ENCODE peak calls at places on chromosomes 3 and 15, in seven cellular contexts. I is HepG2, D is transverse colon, R is A549, P is tibial nerve, S is stomach, W is ovary. C is an unnamed sample. For H3K4me1, the result is how much of the 10 kb centered on the place peaks cover.

GRCh38 chr3:156739976-156740375 is 65.6 kb downstream of the TIPARP start:
- DNase-seq in P (no peak), R (no peak), D (no peak), I (no peak), W (no peak), S (no peak), C (no peak)

GRCh38 chr3:86771741-86772512 is 219.0 kb downstream of the VGLL3 start:
- DNase-seq in W (no peak), S (no peak), P (no peak), D (no peak), I (no peak), R (no peak), C (no peak)

GRCh38 chr3:61451841-61452240 is 109.5 kb upstream of the PTPRG start:
- DNase-seq in I (no peak), R (no peak), D (no peak), S (no peak), W (no peak), P (no peak), C (no peak)

GRCh38 chr3:157347577-157348303 is 88.9 kb upstream of the PTX3 start:
- DNase-seq in S (no peak), W (no peak), R (no peak), I (no peak), P (no peak), D (no peak), C (no peak)

GRCh38 chr15:57640935-57641682 is 49.4 kb downstream of the MYZAP start:
- DNase-seq in W (no peak), I (peak), D (no peak), S (no peak), R (peak), P (no peak), C (no peak)

GRCh38 chr15:80788536-80788935 is 9.4 kb downstream of the CEMIP start:
- DNase-seq in S (no peak), P (no peak), W (no peak), R (no peak), I (no peak), D (no peak), C (no peak)

GRCh38 chr3:120070263-120070981 is 23.8 kb downstream of the GSK3B start:
- DNase-seq in I (no peak), W (no peak), R (no peak), P (no peak), D (no peak), S (no peak), C (no peak)

GRCh38 chr3:180265551-180265950 is 228.8 kb upstream of the PEX5L start:
- DNase-seq in W (no peak), I (no peak), D (no peak), P (no peak), R (no peak), S (no peak), C (no peak)

GRCh38 chr15:83830381-83830780 is 176.5 kb downstream of the ADAMTSL3 start:
- DNase-seq in W (no peak), I (no peak), S (no peak), D (no peak), R (no peak), P (no peak), C (no peak)

GRCh38 chr3:33440328-33440577 is at the start of gene UBP1:
- DNase-seq in I (no peak), P (peak), W (no peak), S (peak), R (no peak), D (peak), C (no peak)

GRCh38 chr15:74723754-74724334 is 1.5 kb downstream of the CYP1A1 start:
- DNase-seq in W (no peak), D (no peak), I (peak), P (no peak), S (no peak), R (peak), C (no peak)

GRCh38 chr3:8629151-8630021 is 15.2 kb downstream of the SSUH2 start:
- DNase-seq in R (peak), I (no peak), W (no peak), S (peak), D (peak), P (peak), C (peak)

GRCh38 chr3:38460377-38461085 is 6.8 kb downstream of the ACVR2B start:
- DNase-seq in D (no peak), W (no peak), S (no peak), R (no peak), P (no peak), I (no peak), C (no peak)

GRCh38 chr15:80887148-80887547 is 102.5 kb downstream of the MESD start:
- DNase-seq in D (no peak), P (no peak), I (no peak), S (no peak), W (no peak), R (peak), C (no peak)

GRCh38 chr3:144590854-144591253 is 619.2 kb downstream of the DIPK2A start:
- DNase-seq in D (no peak), I (no peak), S (no peak), R (peak), W (no peak), P (no peak), C (no peak)

GRCh38 chr3:114329823-114330222 is 36.0 kb downstream of the TIGIT start:
- DNase-seq in W (no peak), D (no peak), P (no peak), S (no peak), I (no peak), R (no peak), C (no peak)

GRCh38 chr3:45499529-45499928 is 95.0 kb upstream of the LIMD1 start:
- DNase-seq in P (no peak), D (no peak), R (peak), I (peak), W (no peak), S (no peak), C (no peak)

GRCh38 chr3:16474920-16475319 is 38.6 kb downstream of the RFTN1 start:
- DNase-seq in I (no peak), R (no peak), P (no peak), D (no peak), W (no peak), S (no peak), C (no peak)

GRCh38 chr15:96274698-96275097 is 55.8 kb upstream of the NR2F2 start:
- DNase-seq in R (no peak), S (no peak), W (no peak), D (no peak), P (no peak), I (no peak), C (no peak)

DNA sequence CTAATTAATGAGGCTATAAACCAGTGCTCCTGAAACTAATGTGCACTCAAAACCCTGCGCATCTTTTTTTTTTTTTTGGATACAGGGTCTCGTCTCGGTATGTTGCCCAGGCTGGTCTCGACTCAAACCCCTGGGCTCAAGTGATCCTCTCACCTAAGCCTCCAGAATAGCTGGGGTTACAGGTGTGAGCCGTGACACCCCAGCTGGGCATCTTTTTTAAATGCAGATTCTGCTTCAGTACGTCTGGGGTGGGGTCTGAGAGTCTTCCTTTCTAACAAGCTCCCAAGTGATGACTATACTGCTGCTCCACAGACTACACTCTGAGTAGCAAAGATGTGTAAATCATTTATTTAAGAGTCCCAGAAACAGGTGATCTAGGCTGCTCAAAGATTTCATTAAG is 73.0 kb downstream of the BFSP2 start:
- DNase-seq in W (no peak), D (no peak), P (no peak), I (no peak), S (no peak), R (no peak), C (no peak)
- H3K4me1 ChIP-seq in W (under half), D (under half), P (under half), I (under half), S (under half), R (under half), C (under half)

GRCh38 chr3:167187211-167187610 is 192.9 kb downstream of the ZBBX start:
- DNase-seq in D (no peak), W (no peak), R (no peak), S (no peak), P (no peak), I (no peak), C (no peak)
- TF ChIP-seq EP300 in D (no peak), W (no peak), R (no peak), S (no peak), P (no peak), I (no peak), C (no peak)

GRCh38 chr15:66356069-66356358 is 471 bp downstream of the TIPIN start:
- DNase-seq in S (no peak), P (no peak), R (no peak), W (no peak), D (no peak), I (no peak), C (no peak)
- H3K4me1 ChIP-seq in S (under half), P (under half), R (under half), W (under half), D (under half), I (under half), C (under half)

GRCh38 chr3:47781685-47782537 is at the start of gene SMARCC1:
- DNase-seq in I (peak), P (peak), W (peak), S (peak), D (peak), R (peak), C (peak)
- TF ChIP-seq EP300 in I (peak), P (peak), W (peak), S (no peak), D (peak), R (no peak), C (no peak)

GRCh38 chr15:90099072-90099867 is 3.0 kb downstream of the IDH2 start:
- DNase-seq in R (no peak), P (no peak), W (no peak), D (peak), S (no peak), I (no peak), C (no peak)

GRCh38 chr15:90095521-90095959 is 6.7 kb downstream of the IDH2 start:
- DNase-seq in W (no peak), S (peak), R (no peak), D (no peak), P (no peak), I (peak), C (no peak)

GRCh38 chr15:90099868-90100854 is 2.1 kb downstream of the IDH2 start:
- DNase-seq in W (peak), S (peak), I (peak), R (no peak), P (peak), D (peak), C (no peak)

GRCh38 chr15:90101130-90101968 is 919 bp downstream of the IDH2 start:
- DNase-seq in R (no peak), I (no peak), W (peak), D (peak), P (no peak), S (peak), C (no peak)

GRCh38 chr15:90097475-90097874 is 4.8 kb downstream of the IDH2 start:
- DNase-seq in I (no peak), W (no peak), S (no peak), R (no peak), D (peak), P (no peak), C (no peak)
- H3K4me1 ChIP-seq in I (half or more), W (under half), S (half or more), R (under half), D (under half), P (under half), C (half or more)

GRCh38 chr15:93249599-93249998 is 160.6 kb upstream of the RGMA start:
- DNase-seq in R (no peak), D (no peak), P (no peak), S (no peak), W (no peak), I (no peak), C (no peak)
- TF ChIP-seq EP300 in R (no peak), D (no peak), P (no peak), S (no peak), W (no peak), I (no peak), C (no peak)

GRCh38 chr3:107430214-107431047 is 53.2 kb downstream of the CCDC54 start:
- DNase-seq in R (no peak), W (peak), D (peak), I (no peak), S (no peak), P (no peak), C (no peak)

GRCh38 chr3:107431048-107431297 is 53.7 kb downstream of the CCDC54 start:
- DNase-seq in P (no peak), D (peak), I (no peak), W (peak), S (no peak), R (no peak), C (no peak)

GRCh38 chr3:107432013-107432515 is 54.8 kb downstream of the CCDC54 start:
- DNase-seq in I (no peak), R (no peak), D (peak), P (no peak), W (peak), S (no peak), C (no peak)

GRCh38 chr3:107432646-107433045 is 55.4 kb downstream of the CCDC54 start:
- DNase-seq in P (no peak), R (no peak), W (no peak), D (no peak), I (no peak), S (no peak), C (no peak)

GRCh38 chr3:107431298-107432012 is 54.2 kb downstream of the CCDC54 start:
- DNase-seq in D (peak), I (no peak), W (peak), R (peak), P (peak), S (peak), C (peak)
- H3K4me1 ChIP-seq in D (under half), I (under half), W (under half), R (under half), P (under half), S (under half), C (under half)

DNA sequence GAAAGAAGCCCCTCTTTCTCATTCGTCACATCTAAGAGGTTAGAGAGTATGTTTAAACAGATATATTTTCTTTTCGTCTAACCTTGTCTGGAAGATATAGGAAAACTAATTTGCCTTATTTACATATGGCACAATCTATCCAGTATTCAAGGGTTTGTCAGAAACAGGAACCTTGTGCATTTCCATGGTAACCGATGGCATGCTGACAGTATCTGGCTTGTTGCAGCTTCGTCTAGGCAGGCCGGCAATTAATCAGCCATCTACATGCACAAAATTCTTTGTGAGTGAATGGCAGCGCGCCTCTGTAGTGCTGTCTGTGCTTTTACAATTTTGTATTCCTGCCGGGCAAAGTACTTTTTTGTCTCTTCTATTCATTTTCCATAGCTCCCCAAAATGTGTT is 294.0 kb upstream of the SOX2 start:
- DNase-seq in W (no peak), S (no peak), R (no peak), D (no peak), P (no peak), I (no peak), C (no peak)
- TF ChIP-seq EP300 in W (no peak), S (no peak), R (no peak), D (no peak), P (no peak), I (no peak), C (no peak)

C was measured in suprapubic skin.